ENCODE peak calls at places on chromosomes 11 and 22, in nine cellular contexts. L, V, B, T, G, S, N, E and P are unnamed samples.

GRCh38 chr11:79520086-79520485 is 79.3 kb upstream of the TENM4 start:
- DNase-seq in L (no peak), V (no peak), B (no peak), T (no peak), G (no peak), S (no peak), N (no peak), E (no peak), P (no peak)

GRCh38 chr11:18757742-18758294 is 31.8 kb upstream of the IGSF22 start:
- DNase-seq in L (no peak), V (peak), B (no peak), T (no peak), G (peak), S (no peak), N (peak), E (no peak), P (no peak)

GRCh38 chr11:64242920-64243854 is 2.3 kb downstream of the FKBP2 start:
- DNase-seq in L (no peak), V (no peak), B (no peak), T (no peak), G (no peak), S (no peak), N (no peak), E (no peak), P (no peak)

GRCh38 chr11:123558536-123559315 is 95.7 kb downstream of the SCN3B start:
- DNase-seq in L (no peak), V (peak), B (no peak), T (no peak), G (no peak), S (no peak), N (no peak), E (no peak), P (no peak)

GRCh38 chr11:131674051-131674755 is 303.8 kb downstream of the NTM start:
- DNase-seq in L (peak), V (peak), B (peak), T (peak), G (peak), S (no peak), N (peak), E (no peak), P (peak)

GRCh38 chr11:73273246-73273890 is 1.2 kb downstream of the P2RY6 start:
- DNase-seq in L (no peak), V (no peak), B (peak), T (no peak), G (no peak), S (no peak), N (no peak), E (no peak), P (no peak)

GRCh38 chr11:26741036-26741435 is 19.2 kb upstream of the SLC5A12 start:
- DNase-seq in L (no peak), V (peak), B (no peak), T (no peak), G (no peak), S (no peak), N (peak), E (no peak), P (no peak)

GRCh38 chr11:67530282-67530592 is 7.0 kb upstream of the CABP2 start:
- DNase-seq in L (no peak), V (no peak), B (no peak), T (no peak), G (no peak), S (no peak), N (no peak), E (no peak), P (no peak)

GRCh38 chr22:42196454-42196853 is 65.8 kb upstream of the CYP2D6 start:
- DNase-seq in L (no peak), V (no peak), B (no peak), T (no peak), G (no peak), S (no peak), N (no peak), E (no peak), P (no peak)

GRCh38 chr11:86923993-86924766 is 31.0 kb downstream of the FZD4 start:
- DNase-seq in L (no peak), V (peak), B (no peak), T (no peak), G (no peak), S (peak), N (no peak), E (no peak), P (no peak)

GRCh38 chr11:15963266-15963665 is 393.1 kb downstream of the SOX6 start:
- DNase-seq in L (no peak), V (no peak), B (no peak), T (no peak), G (no peak), S (no peak), N (no peak), E (no peak), P (no peak)

GRCh38 chr11:26964335-26964734 is 29.6 kb upstream of the FIBIN start:
- DNase-seq in L (no peak), V (peak), B (no peak), T (no peak), G (peak), S (no peak), N (peak), E (no peak), P (no peak)

GRCh38 chr11:65492637-65493366 is 6.0 kb upstream of the MALAT1 start:
- DNase-seq in L (no peak), V (peak), B (peak), T (peak), G (peak), S (no peak), N (peak), E (no peak), P (peak)

GRCh38 chr11:78168539-78169477 is 19.6 kb downstream of the KCTD21 start:
- DNase-seq in L (no peak), V (peak), B (peak), T (no peak), G (peak), S (no peak), N (peak), E (no peak), P (no peak)

GRCh38 chr11:71086687-71087258 is 165.6 kb downstream of the SHANK2 start:
- DNase-seq in L (peak), V (peak), B (no peak), T (peak), G (peak), S (peak), N (peak), E (no peak), P (no peak)

GRCh38 chr22:43078522-43078921 is 10.7 kb downstream of the TTLL1 start:
- DNase-seq in L (no peak), V (no peak), B (no peak), T (no peak), G (no peak), S (no peak), N (no peak), E (no peak), P (no peak)